ENCODE peak calls at places on chromosomes 7 and 10, in ten cellular contexts. K is Ammon's horn; V is HEK293T; B is activated CD4-positive, alpha-beta T cell treated with anti-CD3 and anti-CD28 coated beads for 36 hours; C is BJ; O is lung microvascular endothelial cell; R is cardiac fibroblast; F is stimulated activated CD4-positive, alpha-beta T cell treated with anti-CD3 and anti-CD28 coated beads, Interleukin-4, amount 100 ng/mL, for 24 hours; Z is iPS-NIHi11; D is astrocyte of the cerebellum. M is an unnamed sample.
A peak's percentile ranks its signal among the peaks of the same experiment; 100 is the strongest.

GRCh38 chr10:93821051-93821772 is 63.5 kb downstream of the LGI1 start:
- DNase-seq in C (no peak), O (peak; percentile 72), D (peak; percentile 27), V (no peak), Z (no peak), R (peak; percentile 63), B (no peak), F (no peak), K (no peak), M (peak; percentile 57)

GRCh38 chr7:45699726-45700390 is 125.7 kb downstream of the ADCY1 start:
- DNase-seq in C (no peak), O (no peak), B (no peak), Z (no peak), R (no peak), D (no peak), F (peak; percentile 1), V (no peak), K (no peak), M (no peak)

GRCh38 chr7:20249924-20250323 is 32.7 kb upstream of the MACC1 start:
- DNase-seq in D (peak; percentile 97), O (no peak), K (no peak), R (no peak), B (no peak), V (no peak), Z (peak; percentile 20), C (no peak), F (no peak), M (peak; percentile 31)

GRCh38 chr10:106360870-106361269 is 803.6 kb downstream of the SORCS1 start:
- DNase-seq in Z (no peak), K (peak; percentile 20), F (no peak), D (peak; percentile 57), O (no peak), R (peak; percentile 96), B (no peak), C (peak; percentile 35), V (no peak), M (peak; percentile 68)

GRCh38 chr7:108402865-108403264 is 53.4 kb downstream of the NRCAM start:
- DNase-seq in R (peak; percentile 64), V (no peak), D (no peak), K (no peak), O (no peak), F (no peak), Z (no peak), C (no peak), B (no peak), M (no peak)

GRCh38 chr7:117951285-117951684 is 78.0 kb upstream of the CTTNBP2 start:
- DNase-seq in B (no peak), F (no peak), V (no peak), K (no peak), O (no peak), R (no peak), Z (no peak), C (no peak), D (no peak), M (no peak)

GRCh38 chr10:94080108-94080507 is 86.4 kb downstream of the PLCE1 start:
- DNase-seq in V (no peak), K (no peak), Z (no peak), C (no peak), B (no peak), R (no peak), D (no peak), F (no peak), O (no peak), M (no peak)

GRCh38 chr7:149209518-149210269 is 14.3 kb downstream of the ZNF282 start:
- DNase-seq in O (peak; percentile 56), D (no peak), F (peak; percentile 86), Z (peak; percentile 89), K (no peak), B (peak; percentile 93), C (no peak), R (peak; percentile 69), V (peak; percentile 87), M (peak; percentile 77)

GRCh38 chr10:3902054-3902808 is 117.2 kb upstream of the KLF6 start:
- DNase-seq in R (peak; percentile 62), D (no peak), K (peak; percentile 21), C (no peak), B (peak; percentile 55), V (no peak), F (peak; percentile 43), O (peak; percentile 59), Z (no peak), M (no peak)

GRCh38 chr10:101693701-101694055 is 1.3 kb downstream of the FBXW4 start:
- DNase-seq in D (peak; percentile 18), R (peak; percentile 64), B (peak; percentile 42), C (no peak), Z (no peak), O (peak; percentile 24), K (peak; percentile 11), F (no peak), V (peak; percentile 45), M (peak; percentile 64)

GRCh38 chr10:4653160-4653559 is 172.8 kb upstream of the AKR1E2 start:
- DNase-seq in O (no peak), D (no peak), B (no peak), V (peak; percentile 61), C (no peak), K (no peak), F (no peak), Z (peak; percentile 28), R (no peak), M (peak; percentile 90)

GRCh38 chr10:132708936-132709335 is 77.0 kb downstream of the NKX6-2 start:
- DNase-seq in K (no peak), Z (no peak), D (no peak), O (no peak), V (no peak), R (no peak), C (no peak), B (no peak), F (no peak), M (no peak)

GRCh38 chr10:132101529-132101928 is 35.8 kb downstream of the JAKMIP3 start:
- DNase-seq in D (no peak), K (peak; percentile 65), C (no peak), Z (no peak), B (no peak), O (no peak), V (no peak), F (no peak), R (no peak), M (no peak)

GRCh38 chr7:130490287-130490686 is 1.6 kb upstream of the MEST start:
- DNase-seq in Z (peak; percentile 33), D (no peak), R (no peak), K (no peak), V (no peak), C (no peak), O (no peak), F (no peak), B (no peak), M (no peak)

GRCh38 chr7:90487808-90488207 is 18.4 kb downstream of the PTTG1IP2 start:
- DNase-seq in V (no peak), F (no peak), R (no peak), D (no peak), B (no peak), K (no peak), C (no peak), O (no peak), Z (no peak), M (no peak)

GRCh38 chr7:45070254-45070642 is 18.5 kb downstream of the NACAD start:
- DNase-seq in R (no peak), B (no peak), D (no peak), O (no peak), V (no peak), Z (no peak), K (no peak), F (no peak), C (no peak), M (no peak)

GRCh38 chr7:90516257-90516656 is 46.8 kb downstream of the PTTG1IP2 start:
- DNase-seq in C (no peak), V (no peak), Z (no peak), O (no peak), K (no peak), R (no peak), B (no peak), F (no peak), D (no peak), M (peak; percentile 3)

GRCh38 chr10:43249962-43250624 is 16.8 kb downstream of the RASGEF1A start:
- DNase-seq in V (no peak), C (no peak), D (no peak), B (peak; percentile 59), K (no peak), F (peak; percentile 14), Z (peak; percentile 63), O (no peak), R (no peak), M (peak; percentile 37)